ENCODE peak calls at places on chromosomes 7 and 10, in five cellular contexts. V, D, N, L and E are unnamed samples.

GRCh38 chr7:156155988-156156733 is 343.9 kb upstream of the SHH start:
- DNase-seq in V (no peak), D (no peak), N (no peak), L (no peak), E (no peak)

GRCh38 chr7:53426145-53426750 is 390.8 kb downstream of the POM121L12 start:
- DNase-seq in V (no peak), D (no peak), N (no peak), L (no peak), E (no peak)

GRCh38 chr10:121553861-121554264 is 44.4 kb downstream of the FGFR2 start:
- DNase-seq in V (no peak), D (no peak), N (no peak), L (no peak), E (no peak)

GRCh38 chr10:124593431-124593985 is 131.9 kb downstream of the LHPP start:
- DNase-seq in V (no peak), D (no peak), N (no peak), L (no peak), E (no peak)

GRCh38 chr7:131159961-131160361 is 167.7 kb upstream of the MKLN1 start:
- DNase-seq in V (no peak), D (peak), N (no peak), L (no peak), E (no peak)

GRCh38 chr10:132219486-132219885 is 32.7 kb downstream of the DPYSL4 start:
- DNase-seq in V (no peak), D (no peak), N (no peak), L (no peak), E (no peak)

GRCh38 chr10:44801383-44802327 is 109.5 kb upstream of the TMEM72 start:
- DNase-seq in V (no peak), D (no peak), N (peak), L (no peak), E (no peak)

GRCh38 chr10:101030492-101031127 is 319 bp downstream of the PDZD7 start:
- DNase-seq in V (no peak), D (no peak), N (no peak), L (no peak), E (no peak)

GRCh38 chr10:60266513-60266912 is 123.2 kb downstream of the ANK3 start:
- DNase-seq in V (no peak), D (no peak), N (no peak), L (no peak), E (no peak)

GRCh38 chr10:5402798-5403197 is 1.8 kb downstream of the TUBAL3 start:
- DNase-seq in V (no peak), D (no peak), N (no peak), L (no peak), E (no peak)

GRCh38 chr7:69211739-69212138 is 386.5 kb upstream of the AUTS2 start:
- DNase-seq in V (no peak), D (peak), N (no peak), L (peak), E (no peak)

DNA sequence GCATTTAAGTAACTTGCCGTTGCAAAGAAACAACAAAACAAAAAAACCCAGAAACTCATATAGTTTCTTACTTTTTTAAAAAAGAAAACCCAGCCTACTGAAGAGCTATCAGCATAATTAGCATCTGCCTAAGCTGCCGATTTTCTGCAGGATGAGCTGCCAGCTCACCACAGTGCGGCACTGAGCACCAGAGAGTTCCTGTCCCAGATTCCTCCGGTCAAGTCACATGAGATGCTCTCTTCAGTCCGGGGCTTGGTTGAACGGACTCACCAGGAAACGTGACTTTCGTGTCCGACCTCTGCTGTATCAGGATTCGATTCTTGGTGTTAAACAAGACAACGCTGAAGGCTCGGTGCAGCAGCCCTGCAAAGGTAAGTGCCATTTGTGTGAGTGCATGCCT is 3.2 kb downstream of the IDI2 start:
- DNase-seq in V (no peak), D (no peak), N (no peak), L (no peak), E (no peak)
- TF ChIP-seq KDM1A in V (no peak), D (no peak), N (no peak), L (no peak), E (no peak)

DNA sequence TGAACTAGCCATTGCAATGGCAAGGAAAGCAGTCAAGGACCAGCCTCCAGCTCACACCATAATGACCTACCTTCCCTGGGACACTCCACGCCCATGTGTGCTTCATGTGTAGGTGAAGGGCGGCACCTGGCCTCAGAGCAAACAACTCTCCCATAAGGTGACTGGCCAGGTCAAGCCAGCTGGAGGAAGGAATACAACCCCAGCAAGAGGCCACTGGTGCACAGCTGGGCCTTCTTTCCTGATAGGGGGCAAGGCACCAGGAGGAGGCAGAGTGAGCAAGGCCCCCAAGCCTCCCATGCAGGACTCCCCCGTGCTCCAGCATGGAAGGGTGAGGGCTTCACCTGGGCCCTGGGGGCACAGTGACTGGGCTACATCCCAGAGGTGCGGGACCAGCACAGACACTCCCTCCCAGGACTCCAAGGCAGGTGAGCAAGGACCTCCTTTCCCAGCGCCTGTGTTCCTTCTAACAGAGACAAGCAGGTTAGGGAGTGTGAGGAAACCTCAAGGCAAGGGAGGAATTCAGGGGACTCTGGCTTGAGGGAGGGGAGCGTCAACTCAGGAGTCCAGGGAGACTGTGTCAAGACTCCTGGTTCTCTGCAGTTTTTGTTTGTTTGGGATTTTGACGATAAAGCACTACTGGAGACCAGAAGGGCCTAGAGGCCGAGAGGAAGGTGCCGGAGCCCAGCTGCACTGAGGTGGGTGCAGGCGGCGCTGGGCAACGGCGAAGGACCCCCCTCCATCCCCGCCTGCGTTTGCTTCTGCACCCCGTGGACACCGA is 1.7 kb downstream of the PTPRN2 start:
- DNase-seq in V (no peak), D (no peak), N (no peak), L (no peak), E (no peak)
- TF ChIP-seq KDM1A in V (no peak), D (no peak), N (no peak), L (no peak), E (no peak)

GRCh38 chr10:971613-972012 is 16.6 kb upstream of the GTPBP4 start:
- DNase-seq in V (no peak), D (no peak), N (peak), L (no peak), E (no peak)

GRCh38 chr10:969473-970150 is 18.6 kb upstream of the GTPBP4 start:
- DNase-seq in V (no peak), D (no peak), N (peak), L (no peak), E (no peak)

GRCh38 chr10:968546-969199 is 19.6 kb upstream of the GTPBP4 start:
- DNase-seq in V (no peak), D (no peak), N (no peak), L (no peak), E (no peak)

GRCh38 chr10:971150-971542 is 17.1 kb upstream of the GTPBP4 start:
- DNase-seq in V (no peak), D (no peak), N (no peak), L (no peak), E (no peak)

GRCh38 chr10:970311-971149 is 17.7 kb upstream of the GTPBP4 start:
- DNase-seq in V (no peak), D (no peak), N (peak), L (no peak), E (no peak)
- TF ChIP-seq KDM1A in V (no peak), D (no peak), N (no peak), L (no peak), E (no peak)

GRCh38 chr10:126686271-126686670 is 15.8 kb upstream of the C10orf90 start:
- DNase-seq in V (no peak), D (no peak), N (no peak), L (no peak), E (no peak)
- TF ChIP-seq KDM1A in V (no peak), D (no peak), N (no peak), L (no peak), E (no peak)

DNA sequence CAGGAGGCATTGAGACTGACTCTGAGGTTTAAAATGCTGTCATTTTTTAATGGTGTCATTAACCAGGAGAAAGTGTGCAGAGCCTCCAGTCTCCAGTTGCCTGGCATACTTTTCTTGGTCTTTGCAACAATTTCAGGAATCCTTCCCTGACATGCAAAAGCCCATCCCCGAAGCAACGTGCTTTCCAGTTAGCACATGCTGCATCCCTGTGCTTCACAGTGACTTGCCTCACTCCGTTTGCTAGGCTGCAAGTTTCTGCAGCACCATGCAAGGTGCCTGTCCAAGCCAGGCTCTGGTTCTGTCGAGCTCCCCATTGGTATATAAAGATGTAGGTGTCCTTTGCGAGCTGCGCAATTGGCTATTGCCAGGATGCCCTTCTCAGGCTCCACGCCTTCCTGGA is 135.0 kb downstream of the GALNT17 start:
- DNase-seq in V (no peak), D (no peak), N (no peak), L (no peak), E (no peak)
- TF ChIP-seq KDM1A in V (no peak), D (no peak), N (no peak), L (no peak), E (no peak)

GRCh38 chr10:17003151-17003550 is 126.5 kb downstream of the CUBN start:
- DNase-seq in V (no peak), D (no peak), N (no peak), L (peak), E (no peak)
- TF ChIP-seq KDM1A in V (no peak), D (no peak), N (no peak), L (peak), E (no peak)